ENCODE peak calls at places on chromosome 17, in ten cellular contexts. G, L, Q, R, B, U, M, N, D and C are unnamed samples.
A peak's percentile ranks its signal among the peaks of the same experiment; 100 is the strongest.

GRCh38 chr17:39818282-39819000 is 45.7 kb downstream of the IKZF3 start:
- DNase-seq in G (no peak), L (no peak), Q (no peak), R (no peak), B (no peak), U (no peak), M (no peak), N (no peak), D (no peak), C (no peak)

GRCh38 chr17:16122697-16123434 is 92.5 kb downstream of the NCOR1 start:
- DNase-seq in G (no peak), L (no peak), Q (no peak), R (no peak), B (no peak), U (no peak), M (no peak), N (no peak), D (no peak), C (no peak)

GRCh38 chr17:75697651-75698291 is 23.5 kb upstream of the ITGB4 start:
- DNase-seq in G (no peak), L (no peak), Q (no peak), R (no peak), B (peak; percentile 65), U (peak; percentile 59), M (peak; percentile 73), N (no peak), D (peak; percentile 61), C (no peak)

GRCh38 chr17:60926466-60927183 is 249.0 kb downstream of the BCAS3 start:
- DNase-seq in G (no peak), L (no peak), Q (no peak), R (no peak), B (no peak), U (no peak), M (peak; percentile 3), N (no peak), D (no peak), C (no peak)

GRCh38 chr17:76421054-76421427 is 31.9 kb downstream of the UBE2O start:
- DNase-seq in G (no peak), L (no peak), Q (peak; percentile 32), R (no peak), B (no peak), U (no peak), M (no peak), N (no peak), D (no peak), C (no peak)

GRCh38 chr17:10737786-10738185 is 8.0 kb upstream of the TMEM220 start:
- DNase-seq in G (no peak), L (no peak), Q (no peak), R (no peak), B (no peak), U (no peak), M (peak; percentile 72), N (no peak), D (no peak), C (no peak)

GRCh38 chr17:72764632-72765041 is 327.9 kb downstream of the SLC39A11 start:
- DNase-seq in G (no peak), L (no peak), Q (no peak), R (no peak), B (no peak), U (no peak), M (no peak), N (no peak), D (no peak), C (no peak)

GRCh38 chr17:78358538-78359215 is 1.2 kb downstream of the SOCS3 start:
- DNase-seq in G (no peak), L (no peak), Q (peak; percentile 67), R (no peak), B (peak; percentile 48), U (no peak), M (peak; percentile 37), N (no peak), D (no peak), C (no peak)

GRCh38 chr17:82973456-82974135 is 105.8 kb upstream of the METRNL start:
- DNase-seq in G (no peak), L (no peak), Q (no peak), R (no peak), B (no peak), U (no peak), M (no peak), N (no peak), D (no peak), C (no peak)

GRCh38 chr17:80612997-80613731 is 68.5 kb downstream of the RPTOR start:
- DNase-seq in G (no peak), L (no peak), Q (no peak), R (no peak), B (no peak), U (no peak), M (no peak), N (no peak), D (no peak), C (no peak)

GRCh38 chr17:410674-411401 is 58.2 kb upstream of the RPH3AL start:
- DNase-seq in G (no peak), L (no peak), Q (peak; percentile 9), R (no peak), B (no peak), U (no peak), M (peak; percentile 62), N (no peak), D (no peak), C (no peak)

GRCh38 chr17:58318065-58318481 is 10.5 kb downstream of the TSPOAP1 start:
- DNase-seq in G (no peak), L (peak; percentile 45), Q (no peak), R (no peak), B (no peak), U (no peak), M (no peak), N (no peak), D (no peak), C (no peak)

GRCh38 chr17:79087428-79088143 is 13.0 kb downstream of the ENGASE start:
- DNase-seq in G (no peak), L (no peak), Q (peak; percentile 63), R (peak; percentile 96), B (peak; percentile 79), U (peak; percentile 78), M (peak; percentile 65), N (no peak), D (peak; percentile 72), C (peak; percentile 57)

GRCh38 chr17:49016775-49017463 is 19.7 kb downstream of the IGF2BP1 start:
- DNase-seq in G (no peak), L (peak; percentile 88), Q (peak; percentile 92), R (peak; percentile 95), B (peak; percentile 58), U (no peak), M (peak; percentile 25), N (no peak), D (no peak), C (no peak)

GRCh38 chr17:7626307-7626706 is 1.3 kb downstream of the SAT2 start:
- DNase-seq in G (no peak), L (no peak), Q (no peak), R (no peak), B (no peak), U (no peak), M (no peak), N (no peak), D (no peak), C (no peak)

GRCh38 chr17:35030780-35031179 is 32.7 kb downstream of the RFFL start:
- DNase-seq in G (no peak), L (no peak), Q (no peak), R (no peak), B (no peak), U (no peak), M (no peak), N (no peak), D (no peak), C (no peak)
- H3K27ac ChIP-seq in G (no peak overlapping the region), L (no peak overlapping the region), Q (no peak overlapping the region), R (no peak overlapping the region), B (no peak overlapping the region), U (peak overlapping the region; percentile 8), M (no peak overlapping the region), N (no peak overlapping the region), D (no peak overlapping the region), C (no peak overlapping the region)

GRCh38 chr17:47013341-47013740 is 34.3 kb upstream of the RPRML start:
- DNase-seq in G (no peak), L (no peak), Q (no peak), R (no peak), B (no peak), U (no peak), M (no peak), N (no peak), D (no peak), C (no peak)

GRCh38 chr17:47009759-47010594 is 30.9 kb upstream of the RPRML start:
- DNase-seq in G (no peak), L (no peak), Q (no peak), R (no peak), B (no peak), U (no peak), M (no peak), N (no peak), D (no peak), C (peak; percentile 13)

DNA sequence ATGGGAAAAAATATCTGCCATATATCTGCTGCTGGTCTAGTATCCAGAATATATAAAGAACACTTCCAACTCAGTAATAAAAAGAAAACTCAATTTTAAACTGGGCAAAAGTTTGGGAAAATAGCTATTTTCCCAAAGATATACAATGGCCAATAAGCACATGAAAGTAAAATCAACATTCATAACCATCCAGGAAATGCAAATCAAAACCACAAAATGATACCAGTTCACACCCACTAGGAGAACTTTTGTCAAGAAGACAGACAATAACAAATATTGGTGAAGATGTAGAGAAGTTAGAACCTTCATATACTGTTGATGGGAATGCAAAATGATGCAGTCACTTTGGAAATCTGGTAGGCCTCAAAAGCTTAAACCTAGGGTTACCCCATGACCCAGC is 33.4 kb upstream of the RPRML start:
- DNase-seq in G (no peak), L (no peak), Q (no peak), R (no peak), B (no peak), U (no peak), M (no peak), N (no peak), D (no peak), C (no peak)
- H3K27ac ChIP-seq in G (no peak overlapping the region), L (no peak overlapping the region), Q (no peak overlapping the region), R (no peak overlapping the region), B (no peak overlapping the region), U (no peak overlapping the region), M (no peak overlapping the region), N (no peak overlapping the region), D (no peak overlapping the region), C (no peak overlapping the region)

DNA sequence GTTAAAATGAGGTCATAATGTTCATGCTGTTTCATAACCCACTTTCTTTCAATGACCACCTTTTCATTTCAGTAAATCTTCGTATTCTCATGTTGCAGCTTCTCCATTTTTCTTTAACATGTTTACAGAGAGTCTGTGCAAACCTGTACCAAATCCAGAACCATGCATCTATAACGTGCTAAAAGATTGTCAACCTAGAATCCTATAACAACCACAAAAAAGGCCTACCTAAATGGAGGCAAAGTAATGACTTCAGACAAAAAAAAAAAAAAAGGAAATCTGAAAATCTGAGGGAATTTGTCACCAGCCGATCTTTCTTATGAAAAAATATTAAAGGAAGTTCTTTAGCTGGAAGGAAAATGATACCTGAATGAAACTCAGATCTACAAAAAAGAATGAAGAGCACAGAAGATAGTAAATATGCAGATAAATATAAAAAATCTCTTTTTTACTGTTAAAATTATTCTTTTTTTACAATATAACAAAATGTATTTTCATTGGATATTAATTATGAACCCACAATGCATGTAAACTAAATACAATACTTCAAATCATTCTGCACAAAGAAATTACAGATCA is 1.4 kb upstream of the SLFN11 start:
- DNase-seq in G (peak; percentile 13), L (no peak), Q (no peak), R (no peak), B (no peak), U (no peak), M (no peak), N (no peak), D (no peak), C (no peak)
- H3K27ac ChIP-seq in G (no peak overlapping the region), L (no peak overlapping the region), Q (no peak overlapping the region), R (peak overlapping the region; percentile 74), B (peak overlapping the region; percentile 91), U (peak overlapping the region; percentile 72), M (no peak overlapping the region), N (peak overlapping the region; percentile 76), D (no peak overlapping the region), C (peak overlapping the region; percentile 97)

GRCh38 chr17:28578246-28579195 is 1.8 kb upstream of the ALDOC start:
- DNase-seq in G (no peak), L (no peak), Q (no peak), R (no peak), B (no peak), U (no peak), M (no peak), N (no peak), D (no peak), C (no peak)
- H3K27ac ChIP-seq in G (peak overlapping the region; percentile 22), L (no peak overlapping the region), Q (no peak overlapping the region), R (no peak overlapping the region), B (no peak overlapping the region), U (peak overlapping the region; percentile 92), M (no peak overlapping the region), N (no peak overlapping the region), D (no peak overlapping the region), C (no peak overlapping the region)